ENCODE peak calls at places on chromosomes 2 and 18, in seven cellular contexts. A is ovary, K is tibial nerve, P is osteoblast, B is stomach, H is spleen, G is GM23248. W is an unnamed sample. For H3K9me3 and H3K4me1, the result is how much of the 10 kb centered on the place peaks cover.

GRCh38 chr18:22282311-22283235 is 113.2 kb downstream of the GATA6 start:
- DNase-seq in A (no peak), K (no peak), P (peak), B (no peak), H (no peak), G (peak), W (no peak)

GRCh38 chr18:59502222-59502898 is 143.3 kb upstream of the LMAN1 start:
- DNase-seq in A (no peak), K (no peak), P (peak), B (no peak), H (no peak), G (peak), W (no peak)

GRCh38 chr2:239298126-239298804 is 102.6 kb downstream of the HDAC4 start:
- DNase-seq in A (no peak), K (no peak), P (peak), B (no peak), H (peak), G (peak), W (no peak)

GRCh38 chr18:13464432-13465125 is 246.0 kb downstream of the LDLRAD4 start:
- DNase-seq in A (no peak), K (no peak), P (peak), B (peak), H (peak), G (no peak), W (no peak)

GRCh38 chr18:12656671-12657047 is 1.2 kb downstream of the SPIRE1 start:
- DNase-seq in A (no peak), K (no peak), P (peak), B (no peak), H (no peak), G (peak), W (no peak)

GRCh38 chr2:57497489-57498096 is 549.0 kb upstream of the VRK2 start:
- DNase-seq in A (no peak), K (no peak), P (peak), B (peak), H (no peak), G (peak), W (no peak)

GRCh38 chr2:197107291-197108269 is 181.1 kb upstream of the PGAP1 start:
- DNase-seq in A (no peak), K (peak), P (peak), B (no peak), H (no peak), G (peak), W (no peak)

GRCh38 chr2:217964658-217965161 is 38.1 kb downstream of the TNS1 start:
- DNase-seq in A (no peak), K (no peak), P (no peak), B (no peak), H (peak), G (no peak), W (no peak)

GRCh38 chr2:23703583-23704385 is 223.1 kb downstream of the ATAD2B start:
- DNase-seq in A (peak), K (no peak), P (peak), B (no peak), H (no peak), G (no peak), W (no peak)

GRCh38 chr2:11866358-11867335 is 120.2 kb downstream of the LPIN1 start:
- DNase-seq in A (no peak), K (no peak), P (no peak), B (no peak), H (peak), G (no peak), W (no peak)

GRCh38 chr2:101733257-101733993 is 35.9 kb downstream of the MAP4K4 start:
- DNase-seq in A (peak), K (no peak), P (peak), B (no peak), H (no peak), G (no peak), W (no peak)

GRCh38 chr18:10169064-10169562 is 255.3 kb downstream of the VAPA start:
- DNase-seq in A (no peak), K (no peak), P (peak), B (peak), H (no peak), G (peak), W (no peak)

GRCh38 chr2:176873403-176873802 is 339.2 kb upstream of the HNRNPA3 start:
- DNase-seq in A (no peak), K (no peak), P (no peak), B (no peak), H (no peak), G (peak), W (no peak)

GRCh38 chr2:67930156-67930555 is 132.6 kb downstream of the C1D start:
- DNase-seq in A (no peak), K (no peak), P (no peak), B (no peak), H (no peak), G (no peak), W (no peak)

GRCh38 chr2:127651987-127652550 is 6.1 kb downstream of the GPR17 start:
- DNase-seq in A (no peak), K (peak), P (no peak), B (no peak), H (peak), G (no peak), W (no peak)

GRCh38 chr2:69422198-69422597 is 15.0 kb downstream of the NFU1 start:
- DNase-seq in A (no peak), K (no peak), P (no peak), B (no peak), H (no peak), G (no peak), W (no peak)

GRCh38 chr2:85583667-85584353 is 421 bp upstream of the VAMP5 start:
- DNase-seq in A (no peak), K (no peak), P (peak), B (no peak), H (no peak), G (peak), W (no peak)

GRCh38 chr18:45566025-45566740 is 49.1 kb upstream of the SLC14A2 start:
- DNase-seq in A (no peak), K (no peak), P (no peak), B (no peak), H (no peak), G (peak), W (peak)

GRCh38 chr2:39942970-39943369 is 163.9 kb upstream of the THUMPD2 start:
- DNase-seq in A (no peak), K (no peak), P (peak), B (no peak), H (no peak), G (no peak), W (no peak)

GRCh38 chr2:85259101-85259590 is 68.6 kb downstream of the TGOLN2 start:
- DNase-seq in A (no peak), K (no peak), P (peak), B (no peak), H (peak), G (peak), W (no peak)

GRCh38 chr2:127040169-127040568 is 66.8 kb downstream of the BIN1 start:
- DNase-seq in A (no peak), K (no peak), P (peak), B (no peak), H (no peak), G (no peak), W (no peak)

GRCh38 chr2:115650827-115651226 is 1208.4 kb downstream of the DPP10 start:
- DNase-seq in A (no peak), K (no peak), P (no peak), B (no peak), H (no peak), G (no peak), W (no peak)

GRCh38 chr18:24366328-24366727 is 31.3 kb downstream of the OSBPL1A start:
- DNase-seq in A (no peak), K (no peak), P (no peak), B (no peak), H (no peak), G (no peak), W (no peak)

GRCh38 chr18:24372279-24372678 is 25.3 kb downstream of the OSBPL1A start:
- DNase-seq in A (no peak), K (no peak), P (no peak), B (no peak), H (no peak), G (no peak), W (no peak)

GRCh38 chr18:24368749-24369148 is 28.9 kb downstream of the OSBPL1A start:
- DNase-seq in A (no peak), K (no peak), P (no peak), B (no peak), H (no peak), G (peak), W (no peak)

GRCh38 chr18:24370120-24370519 is 27.5 kb downstream of the OSBPL1A start:
- DNase-seq in A (no peak), K (no peak), P (no peak), B (no peak), H (no peak), G (no peak), W (no peak)

GRCh38 chr18:24369420-24369819 is 28.2 kb downstream of the OSBPL1A start:
- DNase-seq in A (no peak), K (no peak), P (no peak), B (no peak), H (no peak), G (peak), W (no peak)
- H3K9me3 ChIP-seq in A (under half), K (under half), P (under half), B (under half), H (under half), G (under half), W (under half)

GRCh38 chr2:88602022-88602421 is 25.2 kb downstream of the EIF2AK3 start:
- DNase-seq in A (no peak), K (no peak), P (no peak), B (no peak), H (no peak), G (no peak), W (no peak)
- H3K4me1 ChIP-seq in A (under half), K (under half), P (under half), B (under half), H (under half), G (under half), W (under half)

GRCh38 chr2:178993788-178994187 is 56.1 kb downstream of the CCDC141 start:
- DNase-seq in A (no peak), K (no peak), P (no peak), B (no peak), H (no peak), G (no peak), W (no peak)
- H3K9me3 ChIP-seq in A (under half), K (under half), P (under half), B (under half), H (under half), G (under half), W (under half)

DNA sequence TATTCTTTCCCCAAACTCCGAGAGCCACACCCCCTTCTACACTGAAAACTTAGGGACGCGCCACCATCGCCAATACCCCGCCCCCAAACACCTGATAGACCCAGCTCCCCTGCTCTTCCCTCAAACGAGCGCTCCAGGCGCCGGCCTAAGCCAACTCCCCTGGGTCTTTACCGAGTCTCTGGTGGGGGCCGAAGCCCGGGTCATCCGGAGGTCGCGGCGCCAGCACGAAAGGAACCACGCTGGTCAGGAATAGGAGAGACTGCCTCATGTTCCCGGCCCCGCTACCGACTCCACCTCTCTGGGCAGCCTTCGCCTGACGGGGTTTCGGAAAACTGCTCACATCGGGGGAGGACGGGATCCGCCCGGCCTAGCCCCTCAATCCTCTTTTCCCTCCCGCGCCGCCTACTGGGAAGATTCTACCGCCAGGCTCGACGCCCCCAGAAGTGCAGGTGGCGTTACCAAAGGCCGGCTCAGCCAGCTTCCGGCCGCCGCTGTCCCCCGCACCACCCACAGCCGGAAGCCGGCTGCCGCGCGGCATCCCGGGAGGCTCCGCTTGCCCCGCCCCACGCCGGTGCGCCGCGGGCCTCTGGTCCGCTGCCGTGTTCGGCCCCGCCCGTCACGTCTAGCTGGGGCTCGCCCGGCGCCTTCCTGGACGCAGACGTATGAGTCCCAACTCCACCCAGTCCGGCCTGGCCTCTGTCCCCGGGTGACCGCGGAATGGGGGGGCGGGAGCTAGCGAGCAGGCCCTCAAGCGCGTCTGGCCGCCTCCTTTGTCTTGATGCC is at the start of gene ADAM17:
- DNase-seq in A (peak), K (peak), P (peak), B (peak), H (peak), G (peak), W (peak)
- H3K4me1 ChIP-seq in A (under half), K (under half), P (under half), B (under half), H (half or more), G (half or more), W (half or more)

DNA sequence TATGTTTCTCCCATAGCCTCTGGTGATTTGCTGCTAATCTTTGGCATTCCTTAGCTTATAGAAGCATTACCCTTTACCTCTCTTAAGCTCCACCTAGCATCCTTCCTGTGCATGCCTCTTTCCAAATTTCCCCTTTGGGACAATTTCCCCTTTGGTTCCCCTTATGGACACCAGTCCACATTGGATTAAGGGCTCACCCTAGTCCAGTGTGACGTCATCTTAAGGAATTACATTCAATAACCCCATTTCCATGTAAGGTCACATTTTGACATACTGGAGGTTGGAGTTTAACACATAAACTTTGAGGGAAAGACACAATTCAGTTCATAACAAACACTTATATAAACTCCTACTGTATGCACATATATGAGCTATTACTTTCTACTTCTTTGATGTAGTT is 916.6 kb downstream of the SLC4A3 start:
- DNase-seq in A (no peak), K (no peak), P (no peak), B (no peak), H (no peak), G (no peak), W (no peak)
- H3K9me3 ChIP-seq in A (under half), K (under half), P (under half), B (under half), H (under half), G (under half), W (under half)